ENCODE peak calls at places on chromosomes 11 and 22, in seven cellular contexts. L is SJCRH30; Q is BE2C; N is NCI-H1417; E is BJ; D is HCT116; M is stimulated activated CD8-positive, alpha-beta memory T cell treated with anti-CD3 and anti-CD28 coated beads, Interleukin-15, amount 100 ng/mL, for 1 hour. Y is an unnamed sample.

GRCh38 chr11:29125621-29126020 is 891.2 kb downstream of the KCNA4 start:
- DNase-seq in L (no peak), Q (no peak), N (no peak), E (no peak), D (no peak), M (no peak), Y (no peak)

GRCh38 chr11:117734596-117734995 is 62.4 kb downstream of the DSCAML1 start:
- DNase-seq in L (no peak), Q (peak), N (peak), E (no peak), D (no peak), M (no peak), Y (no peak)

GRCh38 chr11:114796954-114797721 is 118.8 kb downstream of the NXPE2 start:
- DNase-seq in L (no peak), Q (no peak), N (no peak), E (no peak), D (no peak), M (no peak), Y (no peak)

GRCh38 chr11:59097113-59097708 is 9.8 kb upstream of the FAM111B start:
- DNase-seq in L (peak), Q (peak), N (peak), E (no peak), D (peak), M (peak), Y (peak)

GRCh38 chr11:80417681-80418080 is 976.9 kb upstream of the TENM4 start:
- DNase-seq in L (no peak), Q (no peak), N (no peak), E (no peak), D (no peak), M (no peak), Y (no peak)

GRCh38 chr11:61911701-61912529 is 5.5 kb downstream of the RAB3IL1 start:
- DNase-seq in L (no peak), Q (no peak), N (no peak), E (no peak), D (no peak), M (no peak), Y (no peak)

GRCh38 chr11:78061088-78061920 is 2.4 kb upstream of the THRSP start:
- DNase-seq in L (no peak), Q (no peak), N (no peak), E (no peak), D (no peak), M (no peak), Y (no peak)

GRCh38 chr22:24379536-24379935 is 47.9 kb upstream of the ADORA2A start:
- DNase-seq in L (no peak), Q (no peak), N (no peak), E (no peak), D (no peak), M (no peak), Y (no peak)

GRCh38 chr11:76653674-76654309 is 16.8 kb downstream of the LRRC32 start:
- DNase-seq in L (no peak), Q (no peak), N (no peak), E (peak), D (no peak), M (no peak), Y (no peak)

GRCh38 chr11:9875862-9876261 is 212.0 kb downstream of the SWAP70 start:
- DNase-seq in L (no peak), Q (no peak), N (no peak), E (no peak), D (no peak), M (no peak), Y (no peak)

GRCh38 chr11:118151421-118151820 is 1.2 kb downstream of the SCN4B start:
- DNase-seq in L (no peak), Q (no peak), N (no peak), E (no peak), D (no peak), M (no peak), Y (no peak)

GRCh38 chr11:74442601-74443000 is 24.7 kb downstream of the KCNE3 start:
- DNase-seq in L (no peak), Q (no peak), N (no peak), E (no peak), D (no peak), M (no peak), Y (no peak)

GRCh38 chr11:72741429-72741833 is 10.8 kb downstream of the ARAP1 start:
- DNase-seq in L (no peak), Q (no peak), N (no peak), E (no peak), D (no peak), M (no peak), Y (no peak)